ENCODE peak calls at places on chromosomes 12 and 14, in ten cellular contexts. F is progenitor cell of endocrine pancreas; C is activated CD8-positive, alpha-beta memory T cell treated with anti-CD3 and anti-CD28 coated beads for 1 hour; X is aorta; B is NCI-H1694; P is HuH-7.5; K is activated CD4-positive, alpha-beta T cell treated with anti-CD3 and anti-CD28 coated beads, Interleukin-2, amount 50 U/mL, for 4 hours; Y is Right ventricle myocardium superior; W is kidney tubule cell; L is MCF 10A. G is an unnamed sample.
A peak's percentile ranks its signal among the peaks of the same experiment; 100 is the strongest.

GRCh38 chr12:105713901-105714300 is 383.4 kb downstream of the C12orf75 start:
- DNase-seq in X (no peak), F (no peak), K (no peak), B (no peak), C (no peak), W (no peak), Y (no peak), P (no peak), L (no peak), G (no peak)

GRCh38 chr12:117033382-117034045 is 65.7 kb downstream of the TESC start:
- DNase-seq in F (no peak), K (no peak), C (no peak), Y (peak; percentile 48), L (no peak), X (no peak), W (peak; percentile 3), P (no peak), B (no peak), G (peak; percentile 51)

GRCh38 chr12:92938623-92939022 is 9.5 kb upstream of the EEA1 start:
- DNase-seq in W (no peak), L (peak; percentile 30), Y (no peak), P (no peak), C (no peak), X (no peak), F (no peak), K (no peak), B (no peak), G (no peak)

GRCh38 chr14:79136437-79137430 is 966.6 kb downstream of the NRXN3 start:
- DNase-seq in Y (no peak), F (no peak), K (no peak), B (no peak), P (no peak), W (no peak), L (no peak), X (no peak), C (no peak), G (no peak)

GRCh38 chr14:104515811-104516780 is 63.5 kb upstream of the C14orf180 start:
- DNase-seq in C (no peak), F (no peak), W (no peak), P (no peak), L (no peak), B (no peak), X (no peak), Y (no peak), K (no peak), G (no peak)

GRCh38 chr12:69401940-69402339 is 42.4 kb downstream of the YEATS4 start:
- DNase-seq in K (no peak), B (no peak), X (peak; percentile 63), P (no peak), C (no peak), L (no peak), F (no peak), W (no peak), Y (peak; percentile 46), G (no peak)

GRCh38 chr12:96329018-96329417 is 71.2 kb downstream of the CDK17 start:
- DNase-seq in L (no peak), F (no peak), W (no peak), K (no peak), B (no peak), X (no peak), C (no peak), P (no peak), Y (no peak), G (no peak)

GRCh38 chr14:99118046-99118721 is 153.8 kb downstream of the BCL11B start:
- DNase-seq in F (no peak), Y (no peak), P (no peak), K (no peak), W (no peak), C (no peak), X (peak; percentile 27), B (peak; percentile 84), L (no peak), G (no peak)

GRCh38 chr12:63821781-63822251 is 22.7 kb upstream of the SRGAP1 start:
- DNase-seq in P (no peak), X (no peak), Y (peak; percentile 44), L (no peak), F (no peak), B (no peak), K (no peak), W (peak; percentile 13), C (no peak), G (peak; percentile 66)

GRCh38 chr12:132239796-132240668 is 89.4 kb downstream of the GALNT9 start:
- DNase-seq in P (no peak), L (no peak), C (no peak), F (no peak), B (no peak), X (peak; percentile 40), Y (no peak), K (no peak), W (no peak), G (no peak)

GRCh38 chr12:89098390-89099102 is 253.8 kb downstream of the DUSP6 start:
- DNase-seq in C (no peak), F (no peak), L (no peak), W (peak; percentile 71), X (no peak), K (no peak), Y (peak; percentile 67), B (no peak), P (no peak), G (no peak)

GRCh38 chr12:92029902-92030586 is 115.6 kb downstream of the BTG1 start:
- DNase-seq in Y (no peak), X (no peak), C (no peak), P (no peak), L (no peak), W (no peak), B (no peak), F (no peak), K (no peak), G (no peak)

G was measured in suprapubic skin.